ENCODE peak calls at places on chromosomes 16 and 17, in eight cellular contexts. B is tibial nerve, L is transverse colon, D is H54, K is adrenal gland, O is stomach, C is HCT116, Y is K562. Q is an unnamed sample.

GRCh38 chr16:19389246-19389645 is 28.4 kb upstream of the TMC5 start:
- DNase-seq in B (peak), L (peak), D (no peak), K (peak), O (peak), C (no peak), Y (peak), Q (peak)

GRCh38 chr17:14688134-14688533 is 387.3 kb downstream of the HS3ST3B1 start:
- DNase-seq in B (no peak), L (no peak), D (no peak), K (no peak), O (no peak), C (no peak), Y (no peak), Q (no peak)

GRCh38 chr16:23174622-23175021 is 7.9 kb upstream of the SCNN1G start:
- DNase-seq in B (no peak), L (no peak), D (no peak), K (no peak), O (no peak), C (no peak), Y (no peak), Q (no peak)

GRCh38 chr16:86457621-86458456 is 52.5 kb upstream of the FOXF1 start:
- DNase-seq in B (peak), L (peak), D (no peak), K (no peak), O (no peak), C (no peak), Y (no peak), Q (no peak)

GRCh38 chr16:5298202-5298601 is 200.6 kb upstream of the EEF2KMT start:
- DNase-seq in B (no peak), L (no peak), D (no peak), K (no peak), O (no peak), C (no peak), Y (no peak), Q (no peak)

GRCh38 chr16:85072947-85073346 is 39.3 kb downstream of the CIBAR2 start:
- DNase-seq in B (no peak), L (no peak), D (no peak), K (no peak), O (no peak), C (no peak), Y (no peak), Q (no peak)

GRCh38 chr16:57480127-57480753 is 6.1 kb downstream of the DOK4 start:
- DNase-seq in B (no peak), L (peak), D (peak), K (no peak), O (peak), C (no peak), Y (peak), Q (no peak)

GRCh38 chr17:69348441-69348840 is 21.5 kb upstream of the ABCA5 start:
- DNase-seq in B (no peak), L (no peak), D (no peak), K (no peak), O (no peak), C (no peak), Y (no peak), Q (no peak)

GRCh38 chr17:74417178-74418045 is 14.5 kb upstream of the GPRC5C start:
- DNase-seq in B (no peak), L (peak), D (peak), K (no peak), O (peak), C (peak), Y (no peak), Q (no peak)

GRCh38 chr17:79790805-79791353 is 6.0 kb downstream of the CBX8 start:
- DNase-seq in B (no peak), L (no peak), D (no peak), K (no peak), O (no peak), C (no peak), Y (no peak), Q (no peak)

GRCh38 chr16:78768226-78768625 is 668.8 kb downstream of the WWOX start:
- DNase-seq in B (no peak), L (no peak), D (no peak), K (no peak), O (no peak), C (no peak), Y (no peak), Q (no peak)

GRCh38 chr16:2969545-2970521 is 685 bp downstream of the PAQR4 start:
- DNase-seq in B (peak), L (peak), D (peak), K (peak), O (peak), C (no peak), Y (peak), Q (peak)

GRCh38 chr16:78630102-78630501 is 530.6 kb downstream of the WWOX start:
- DNase-seq in B (no peak), L (no peak), D (no peak), K (no peak), O (no peak), C (no peak), Y (no peak), Q (no peak)

GRCh38 chr16:5058476-5058875 is 7.3 kb downstream of the C16orf89 start:
- DNase-seq in B (no peak), L (no peak), D (no peak), K (peak), O (no peak), C (no peak), Y (no peak), Q (no peak)

GRCh38 chr17:43175213-43176118 is 4.5 kb downstream of the NBR1 start:
- DNase-seq in B (no peak), L (no peak), D (no peak), K (no peak), O (no peak), C (no peak), Y (no peak), Q (no peak)

GRCh38 chr17:62140836-62141235 is 75.8 kb upstream of the MED13 start:
- DNase-seq in B (no peak), L (peak), D (no peak), K (peak), O (peak), C (no peak), Y (no peak), Q (no peak)

GRCh38 chr17:45229681-45230409 is 8.2 kb downstream of the FMNL1 start:
- DNase-seq in B (no peak), L (peak), D (no peak), K (no peak), O (no peak), C (no peak), Y (no peak), Q (no peak)

GRCh38 chr17:75326587-75326955 is 37.3 kb upstream of the SLC25A19 start:
- DNase-seq in B (no peak), L (no peak), D (no peak), K (no peak), O (no peak), C (no peak), Y (no peak), Q (no peak)

GRCh38 chr17:14580494-14580893 is 279.6 kb downstream of the HS3ST3B1 start:
- DNase-seq in B (no peak), L (no peak), D (no peak), K (no peak), O (no peak), C (no peak), Y (no peak), Q (no peak)

GRCh38 chr16:85428168-85428898 is 184.8 kb upstream of the GSE1 start:
- DNase-seq in B (no peak), L (peak), D (no peak), K (peak), O (peak), C (peak), Y (peak), Q (no peak)

GRCh38 chr17:27575912-27576252 is 55.1 kb upstream of the LGALS9 start:
- DNase-seq in B (no peak), L (no peak), D (no peak), K (no peak), O (no peak), C (no peak), Y (no peak), Q (no peak)

GRCh38 chr17:44794699-44795413 is 35.2 kb downstream of the GJC1 start:
- DNase-seq in B (no peak), L (no peak), D (peak), K (peak), O (no peak), C (peak), Y (no peak), Q (no peak)

GRCh38 chr17:83115832-83116231 is 36.4 kb downstream of the METRNL start:
- DNase-seq in B (no peak), L (no peak), D (no peak), K (no peak), O (no peak), C (no peak), Y (no peak), Q (no peak)

GRCh38 chr17:33322063-33322462 is 29.0 kb upstream of the ASIC2 start:
- DNase-seq in B (no peak), L (no peak), D (no peak), K (no peak), O (no peak), C (no peak), Y (no peak), Q (no peak)

GRCh38 chr17:30344283-30345088 is 10.6 kb upstream of the TMIGD1 start:
- DNase-seq in B (no peak), L (peak), D (no peak), K (peak), O (peak), C (no peak), Y (peak), Q (peak)

GRCh38 chr17:39097159-39097519 is 54.3 kb downstream of the PLXDC1 start:
- DNase-seq in B (no peak), L (no peak), D (no peak), K (no peak), O (no peak), C (no peak), Y (no peak), Q (no peak)

GRCh38 chr17:82424001-82424862 is 5.8 kb upstream of the OGFOD3 start:
- DNase-seq in B (peak), L (peak), D (peak), K (peak), O (peak), C (peak), Y (peak), Q (no peak)

GRCh38 chr16:12341966-12342365 is 365.4 kb downstream of the SNX29 start:
- DNase-seq in B (no peak), L (no peak), D (no peak), K (no peak), O (no peak), C (no peak), Y (no peak), Q (no peak)

GRCh38 chr16:31695667-31696066 is 168.0 kb downstream of the AHSP start:
- DNase-seq in B (no peak), L (no peak), D (no peak), K (no peak), O (no peak), C (no peak), Y (no peak), Q (no peak)

GRCh38 chr17:65472602-65473001 is 88.8 kb downstream of the AXIN2 start:
- DNase-seq in B (peak), L (no peak), D (no peak), K (peak), O (no peak), C (no peak), Y (no peak), Q (no peak)

GRCh38 chr17:62713096-62713870 is 85.8 kb downstream of the MRC2 start:
- DNase-seq in B (no peak), L (no peak), D (no peak), K (no peak), O (no peak), C (no peak), Y (no peak), Q (no peak)

GRCh38 chr17:28973414-28973813 is 22.1 kb upstream of the PHF12 start:
- DNase-seq in B (no peak), L (no peak), D (no peak), K (no peak), O (no peak), C (no peak), Y (no peak), Q (no peak)

GRCh38 chr16:84724619-84725307 is 25.0 kb downstream of the USP10 start:
- DNase-seq in B (no peak), L (no peak), D (no peak), K (no peak), O (no peak), C (no peak), Y (no peak), Q (no peak)

GRCh38 chr17:73481672-73482071 is 162.6 kb downstream of the SDK2 start:
- DNase-seq in B (no peak), L (no peak), D (no peak), K (no peak), O (no peak), C (no peak), Y (no peak), Q (no peak)

GRCh38 chr17:62062313-62062712 is 2.8 kb downstream of the MED13 start:
- DNase-seq in B (no peak), L (no peak), D (no peak), K (no peak), O (no peak), C (no peak), Y (no peak), Q (no peak)

DNA sequence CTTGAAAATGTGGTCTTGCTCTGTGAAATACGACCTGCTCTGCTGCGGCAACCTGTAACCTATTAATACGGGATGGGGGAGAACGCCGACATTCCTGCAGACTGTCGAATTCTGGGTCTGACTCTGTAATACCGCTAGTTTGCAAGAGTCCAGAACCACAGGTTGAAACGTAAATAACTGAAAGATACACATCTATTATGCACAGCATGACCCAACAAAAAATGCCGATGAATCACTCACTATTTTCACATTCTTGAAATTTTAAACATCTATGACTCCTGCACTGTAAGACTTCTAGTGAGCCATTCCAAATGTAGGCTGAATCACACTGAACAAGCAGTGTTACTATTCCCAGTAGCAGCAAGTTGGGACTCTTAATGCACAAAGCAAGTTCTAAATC is 20.4 kb downstream of the VPS53 start:
- DNase-seq in B (no peak), L (no peak), D (peak), K (no peak), O (no peak), C (no peak), Y (no peak), Q (no peak)
- TF ChIP-seq POLR2A in B (no peak), L (no peak), D (no peak), K (no peak), O (no peak), C (no peak), Y (no peak), Q (no peak)

DNA sequence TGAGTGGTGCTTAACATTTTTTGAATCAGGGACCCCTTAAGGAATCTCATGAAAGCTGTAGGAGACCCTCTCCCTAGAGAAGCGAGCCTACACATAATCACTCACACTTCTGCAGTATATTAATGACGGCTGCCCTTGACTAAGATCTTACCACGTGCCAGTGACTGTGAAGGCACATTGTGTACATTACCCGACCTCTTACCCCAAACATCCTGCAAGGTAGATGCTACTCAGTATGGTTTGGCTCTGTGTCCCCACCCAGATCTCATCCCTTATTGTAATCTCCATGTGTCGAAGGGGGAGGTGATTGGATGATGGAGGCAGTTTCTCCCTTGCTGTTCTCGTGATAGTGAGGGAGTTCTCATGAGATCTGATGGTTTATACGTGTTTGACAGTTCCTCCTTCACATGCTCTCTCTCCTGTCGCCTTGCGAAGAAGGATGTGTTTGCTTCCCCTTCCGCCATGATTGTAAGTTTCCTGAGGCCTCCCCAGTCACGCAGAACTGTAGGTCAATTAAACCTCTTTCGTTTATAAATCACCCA is 54.2 kb downstream of the RTN4RL1 start:
- DNase-seq in B (no peak), L (no peak), D (no peak), K (no peak), O (no peak), C (no peak), Y (no peak), Q (no peak)
- TF ChIP-seq POLR2A in B (no peak), L (no peak), D (no peak), K (no peak), O (no peak), C (no peak), Y (no peak), Q (no peak)

GRCh38 chr17:64262422-64263260 is at the start of gene TEX2:
- DNase-seq in B (peak), L (peak), D (peak), K (peak), O (peak), C (no peak), Y (peak), Q (peak)

GRCh38 chr17:64259436-64259835 is 3.6 kb downstream of the TEX2 start:
- DNase-seq in B (no peak), L (no peak), D (no peak), K (no peak), O (no peak), C (no peak), Y (no peak), Q (no peak)

GRCh38 chr17:64262125-64262421 is 987 bp downstream of the TEX2 start:
- DNase-seq in B (no peak), L (no peak), D (no peak), K (no peak), O (no peak), C (no peak), Y (no peak), Q (no peak)

GRCh38 chr17:64259922-64260321 is 3.1 kb downstream of the TEX2 start:
- DNase-seq in B (no peak), L (no peak), D (peak), K (peak), O (no peak), C (no peak), Y (no peak), Q (no peak)

GRCh38 chr17:64261422-64262124 is 1.5 kb downstream of the TEX2 start:
- DNase-seq in B (no peak), L (no peak), D (no peak), K (no peak), O (no peak), C (no peak), Y (no peak), Q (no peak)
- TF ChIP-seq POLR2A in B (no peak), L (no peak), D (no peak), K (no peak), O (no peak), C (no peak), Y (no peak), Q (no peak)

GRCh38 chr17:58337600-58338453 is 9.2 kb upstream of the TSPOAP1 start:
- DNase-seq in B (peak), L (peak), D (peak), K (peak), O (peak), C (no peak), Y (peak), Q (peak)
- TF ChIP-seq POLR2A in B (no peak), L (peak), D (no peak), K (no peak), O (no peak), C (no peak), Y (peak), Q (peak)

GRCh38 chr16:87584271-87584670 is 18.0 kb upstream of the JPH3 start:
- DNase-seq in B (no peak), L (no peak), D (no peak), K (no peak), O (no peak), C (no peak), Y (no peak), Q (no peak)

GRCh38 chr16:87586201-87586782 is 16.0 kb upstream of the JPH3 start:
- DNase-seq in B (no peak), L (no peak), D (no peak), K (peak), O (no peak), C (no peak), Y (no peak), Q (no peak)

GRCh38 chr16:87583453-87584131 is 18.7 kb upstream of the JPH3 start:
- DNase-seq in B (no peak), L (no peak), D (no peak), K (peak), O (no peak), C (no peak), Y (no peak), Q (no peak)

GRCh38 chr16:87585452-87586200 is 16.7 kb upstream of the JPH3 start:
- DNase-seq in B (no peak), L (no peak), D (no peak), K (no peak), O (no peak), C (no peak), Y (no peak), Q (no peak)

DNA sequence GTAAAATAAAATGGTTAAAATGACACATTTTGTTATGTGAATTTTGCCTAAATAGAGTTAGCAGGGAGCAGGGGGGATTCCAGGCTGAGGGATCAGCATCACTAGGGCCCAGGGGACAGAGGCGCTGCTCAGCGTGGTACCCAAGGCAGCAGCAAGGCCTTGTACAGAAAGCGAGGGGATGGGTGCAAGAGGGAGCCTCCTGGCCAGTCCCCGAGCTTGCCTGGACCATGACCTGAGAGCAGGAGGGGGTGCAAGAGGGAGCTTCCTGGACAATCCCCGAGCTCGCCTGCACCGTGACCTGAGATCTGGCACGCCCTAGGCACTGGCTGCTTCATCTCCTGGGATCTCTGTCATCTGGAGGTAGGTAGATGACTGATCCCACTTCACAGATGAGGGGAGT is 17.3 kb upstream of the JPH3 start:
- DNase-seq in B (no peak), L (no peak), D (no peak), K (no peak), O (no peak), C (no peak), Y (no peak), Q (no peak)
- TF ChIP-seq POLR2A in B (no peak), L (no peak), D (no peak), K (no peak), O (no peak), C (no peak), Y (no peak), Q (no peak)

DNA sequence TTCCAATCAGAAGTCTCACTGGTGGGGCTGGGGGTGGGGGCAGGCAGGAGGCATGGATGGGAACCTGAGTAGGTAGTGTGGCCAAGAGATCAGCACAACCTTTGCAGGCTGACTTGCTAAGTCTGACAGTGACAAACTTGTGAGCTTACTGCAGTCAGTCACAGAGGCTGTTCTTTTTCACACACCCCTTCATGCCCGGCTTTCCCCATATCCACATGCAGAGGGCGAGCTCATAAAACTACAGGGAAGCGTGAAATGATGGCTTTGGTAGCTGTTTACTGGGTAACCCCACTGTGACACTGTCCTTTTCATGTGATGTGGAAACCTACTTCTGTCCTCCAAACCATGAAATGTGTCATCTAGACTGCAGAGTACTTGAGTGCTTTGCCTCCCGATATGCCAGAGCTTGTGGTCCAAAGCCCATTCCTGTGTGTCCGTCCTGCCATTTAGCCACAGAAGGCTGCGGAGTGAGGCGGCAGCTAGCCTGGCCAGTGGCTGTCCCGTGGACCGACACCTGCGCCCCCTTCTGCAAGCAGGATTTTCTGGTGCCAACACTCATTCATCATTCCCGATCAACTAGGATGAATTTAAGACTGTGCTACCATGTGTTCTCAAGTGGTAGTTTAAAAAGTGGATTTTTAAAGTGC is 9.8 kb downstream of the GEMIN4 start:
- DNase-seq in B (no peak), L (no peak), D (no peak), K (no peak), O (no peak), C (no peak), Y (no peak), Q (no peak)
- TF ChIP-seq POLR2A in B (no peak), L (no peak), D (no peak), K (no peak), O (no peak), C (no peak), Y (no peak), Q (no peak)

GRCh38 chr17:41650794-41651624 is 26.6 kb upstream of the KRT17 start:
- DNase-seq in B (no peak), L (no peak), D (no peak), K (no peak), O (no peak), C (no peak), Y (no peak), Q (peak)
- TF ChIP-seq POLR2A in B (no peak), L (peak), D (no peak), K (no peak), O (no peak), C (no peak), Y (no peak), Q (no peak)

GRCh38 chr17:71681427-71682173 is 439.2 kb upstream of the SOX9 start:
- DNase-seq in B (no peak), L (peak), D (no peak), K (no peak), O (no peak), C (no peak), Y (no peak), Q (no peak)
- TF ChIP-seq POLR2A in B (no peak), L (no peak), D (no peak), K (no peak), O (no peak), C (no peak), Y (no peak), Q (no peak)